ENCODE peak calls at places on chromosomes 2 and 18, in eight cellular contexts. A is CD4-positive, alpha-beta T cell; Z is OCI-LY7; D is naive B cell; B is T-helper 9 cell; T is gastrocnemius medialis; Y is SW480; U is heart right ventricle. L is an unnamed sample.

GRCh38 chr2:210577263-210578071 is 21.1 kb downstream of the CPS1 start:
- DNase-seq in U (no peak), B (no peak), Z (peak; percentile 60), A (no peak), D (peak; percentile 8), T (no peak), Y (peak; percentile 42), L (no peak)

GRCh38 chr2:85264471-85264870 is 63.3 kb downstream of the TGOLN2 start:
- DNase-seq in Y (no peak), T (no peak), U (no peak), A (no peak), B (no peak), D (no peak), Z (no peak), L (no peak)

GRCh38 chr2:235390108-235390815 is 103.6 kb upstream of the AGAP1 start:
- DNase-seq in D (no peak), B (peak; percentile 29), Z (peak; percentile 68), U (no peak), A (peak; percentile 16), T (no peak), Y (peak; percentile 29), L (no peak)

GRCh38 chr2:2127474-2127873 is 203.6 kb downstream of the MYT1L start:
- DNase-seq in U (no peak), B (no peak), D (no peak), Z (no peak), T (no peak), Y (no peak), A (no peak), L (no peak)

GRCh38 chr18:74063023-74063422 is 84.6 kb downstream of the FBXO15 start:
- DNase-seq in A (no peak), T (no peak), U (no peak), D (peak; percentile 66), B (no peak), Y (no peak), Z (peak; percentile 72), L (no peak)

GRCh38 chr2:33475381-33476099 is 909 bp upstream of the RASGRP3 start:
- DNase-seq in U (peak; percentile 81), D (peak; percentile 87), A (peak; percentile 72), B (peak; percentile 64), Z (peak; percentile 89), Y (peak; percentile 92), T (peak; percentile 72), L (no peak)

GRCh38 chr2:204234879-204235278 is 298.3 kb downstream of the ICOS start:
- DNase-seq in B (no peak), Z (no peak), U (no peak), A (no peak), D (no peak), Y (no peak), T (no peak), L (peak; percentile 4)

GRCh38 chr2:67845557-67846114 is 217.2 kb downstream of the C1D start:
- DNase-seq in T (no peak), A (no peak), B (no peak), Y (no peak), U (no peak), Z (no peak), D (no peak), L (no peak)

GRCh38 chr2:240205348-240205747 is 64.9 kb upstream of the OTOS start:
- DNase-seq in B (no peak), Z (no peak), U (no peak), T (peak; percentile 48), A (no peak), Y (peak; percentile 70), D (no peak), L (peak; percentile 54)

GRCh38 chr2:70937866-70938579 is 2.3 kb downstream of the ATP6V1B1 start:
- DNase-seq in Y (no peak), U (no peak), Z (no peak), D (no peak), B (no peak), A (no peak), T (no peak), L (no peak)

GRCh38 chr2:153595939-153596338 is 117.4 kb upstream of the RPRM start:
- DNase-seq in A (no peak), Z (no peak), T (no peak), U (no peak), Y (peak; percentile 10), D (no peak), B (no peak), L (no peak)

GRCh38 chr2:226420646-226421045 is 379.0 kb downstream of the IRS1 start:
- DNase-seq in A (no peak), T (no peak), D (no peak), B (no peak), Z (no peak), Y (no peak), U (no peak), L (no peak)

GRCh38 chr2:151347904-151348303 is 9.5 kb upstream of the TNFAIP6 start:
- DNase-seq in Y (no peak), T (no peak), A (no peak), U (no peak), D (no peak), B (no peak), Z (no peak), L (no peak)

GRCh38 chr18:22634464-22634863 is 216.7 kb upstream of the CTAGE1 start:
- DNase-seq in Z (no peak), U (no peak), A (no peak), Y (no peak), D (no peak), T (no peak), B (no peak), L (no peak)

GRCh38 chr18:48992133-48992532 is 41.4 kb upstream of the SMAD7 start:
- DNase-seq in A (no peak), B (no peak), U (no peak), Y (no peak), Z (no peak), T (no peak), D (no peak), L (no peak)

GRCh38 chr18:49491857-49492693 is 5.0 kb upstream of the C18orf32 start:
- DNase-seq in U (peak; percentile 95), Z (peak; percentile 95), D (peak; percentile 88), T (peak; percentile 86), B (peak; percentile 73), Y (peak; percentile 94), A (peak; percentile 73), L (peak; percentile 98)

GRCh38 chr18:11751305-11752115 is 62.4 kb downstream of the GNAL start:
- DNase-seq in Y (no peak), U (no peak), Z (no peak), T (no peak), B (no peak), D (no peak), A (no peak), L (no peak)

GRCh38 chr2:11121099-11121822 is 34.0 kb upstream of the SLC66A3 start:
- DNase-seq in A (no peak), Y (no peak), U (no peak), Z (no peak), B (no peak), T (no peak), D (no peak), L (no peak)

GRCh38 chr2:75157435-75157834 is 41.9 kb downstream of the TACR1 start:
- DNase-seq in D (no peak), B (no peak), U (no peak), Y (peak; percentile 16), A (no peak), T (no peak), Z (no peak), L (no peak)

GRCh38 chr2:42651057-42651456 is 82.6 kb downstream of the MTA3 start:
- DNase-seq in U (no peak), Y (no peak), Z (no peak), D (no peak), B (no peak), T (no peak), A (no peak), L (no peak)

L was measured in skeletal muscle cell.